ENCODE peak calls at places on chromosomes 7 and 10, in six cellular contexts. B is GDM1, T is GM20000, L is tibial nerve, R is cerebellar cortex, P is activated T-cell treated with anti-CD3 and anti-CD28 coated beads for 1 hour. S is an unnamed sample.

GRCh38 chr10:17616403-17617030 is 657 bp downstream of the HACD1 start:
- DNase-seq in B (no peak), L (peak; percentile 36), T (peak; percentile 60), R (peak; percentile 55), P (no peak), S (peak; percentile 9)

GRCh38 chr7:50529093-50529862 is 35.9 kb downstream of the DDC start:
- DNase-seq in R (no peak), L (no peak), T (no peak), P (no peak), B (no peak), S (no peak)

GRCh38 chr10:130127612-130128607 is 8.3 kb upstream of the GLRX3 start:
- DNase-seq in T (peak; percentile 84), R (peak; percentile 80), B (peak; percentile 48), P (no peak), L (peak; percentile 49), S (no peak)

GRCh38 chr7:6181136-6181535 is 91.3 kb downstream of the CYTH3 start:
- DNase-seq in T (no peak), L (no peak), P (no peak), B (no peak), R (no peak), S (no peak)

GRCh38 chr10:125551247-125551646 is 131.7 kb downstream of the TEX36 start:
- DNase-seq in R (no peak), T (no peak), B (no peak), L (no peak), P (no peak), S (no peak)

GRCh38 chr10:29243061-29243460 is 45.8 kb upstream of the LYZL1 start:
- DNase-seq in P (no peak), T (no peak), R (no peak), B (no peak), L (no peak), S (no peak)

GRCh38 chr7:27245798-27246691 is 3.4 kb downstream of the EVX1 start:
- DNase-seq in B (no peak), T (peak; percentile 31), P (no peak), L (no peak), R (no peak), S (no peak)

GRCh38 chr7:92255308-92255707 is 9.5 kb downstream of the ANKIB1 start:
- DNase-seq in B (no peak), R (no peak), L (no peak), P (no peak), T (no peak), S (no peak)

GRCh38 chr10:5464521-5464920 is 34.8 kb downstream of the CALML5 start:
- DNase-seq in R (no peak), T (no peak), P (no peak), L (no peak), B (no peak), S (no peak)

GRCh38 chr10:45461034-45461433 is 87.0 kb downstream of the ALOX5 start:
- DNase-seq in P (no peak), B (no peak), R (no peak), T (peak; percentile 85), L (no peak), S (no peak)

GRCh38 chr7:1693991-1694524 is 24.0 kb downstream of the ELFN1 start:
- DNase-seq in P (no peak), B (no peak), T (no peak), R (no peak), L (no peak), S (no peak)

GRCh38 chr7:96548664-96549063 is 161.0 kb downstream of the SEM1 start:
- DNase-seq in B (no peak), T (no peak), P (no peak), R (no peak), L (no peak), S (no peak)

GRCh38 chr10:76033457-76034196 is 602.2 kb downstream of the LRMDA start:
- DNase-seq in L (no peak), R (no peak), P (no peak), T (no peak), B (peak; percentile 10), S (no peak)

GRCh38 chr7:158650821-158651225 is 53.8 kb downstream of the NCAPG2 start:
- DNase-seq in P (no peak), B (no peak), L (no peak), T (no peak), R (no peak), S (no peak)

GRCh38 chr7:105315357-105315756 is 73.4 kb downstream of the SRPK2 start:
- DNase-seq in R (no peak), L (no peak), B (no peak), P (no peak), T (no peak), S (no peak)

GRCh38 chr10:285216-285967 is 150.1 kb downstream of the ZMYND11 start:
- DNase-seq in T (no peak), B (no peak), L (no peak), R (no peak), P (no peak), S (no peak)

GRCh38 chr7:3561908-3562307 is 260.9 kb downstream of the SDK1 start:
- DNase-seq in B (no peak), L (no peak), P (no peak), R (no peak), T (no peak), S (no peak)

GRCh38 chr7:115359919-115360318 is 438.0 kb downstream of the MDFIC start:
- DNase-seq in B (no peak), P (no peak), T (no peak), R (no peak), L (no peak), S (no peak)

S was measured in CMK.